ENCODE peak calls at places on chromosome 1, in six cellular contexts. One of them, this sample, is unnamed.

GRCh38 chr1:41514381-41514780 is 29.9 kb upstream of the EDN2 start:
- DNase-seq in HepG2: no peak
- DNase-seq in K562: no peak
- DNase-seq in IMR-90: no peak
- DNase-seq in A549: no peak
- DNase-seq in GM12878: no peak
- DNase-seq in this sample: no peak

GRCh38 chr1:56287736-56288135 is 291.6 kb downstream of the PLPP3 start:
- DNase-seq in K562: no peak
- DNase-seq in A549: no peak
- DNase-seq in IMR-90: no peak
- DNase-seq in GM12878: no peak
- DNase-seq in HepG2: no peak
- DNase-seq in this sample: no peak

GRCh38 chr1:87120779-87121178 is 206.3 kb downstream of the HS2ST1 start:
- DNase-seq in A549: no peak
- DNase-seq in HepG2: no peak
- DNase-seq in IMR-90: no peak
- DNase-seq in K562: peak
- DNase-seq in GM12878: no peak
- DNase-seq in this sample: peak

GRCh38 chr1:163187849-163188248 is 14.9 kb downstream of the RGS5 start:
- DNase-seq in GM12878: no peak
- DNase-seq in A549: no peak
- DNase-seq in IMR-90: no peak
- DNase-seq in HepG2: no peak
- DNase-seq in K562: no peak
- DNase-seq in this sample: no peak

GRCh38 chr1:20719871-20720620 is 2.2 kb upstream of the KIF17 start:
- DNase-seq in A549: no peak
- DNase-seq in K562: no peak
- DNase-seq in GM12878: no peak
- DNase-seq in IMR-90: no peak
- DNase-seq in HepG2: no peak
- DNase-seq in this sample: no peak

GRCh38 chr1:222043444-222044292 is 301.8 kb upstream of the DUSP10 start:
- DNase-seq in HepG2: no peak
- DNase-seq in IMR-90: peak
- DNase-seq in A549: peak
- DNase-seq in GM12878: no peak
- DNase-seq in K562: no peak
- DNase-seq in this sample: no peak

GRCh38 chr1:42957880-42958487 is 684 bp downstream of the SLC2A1 start:
- DNase-seq in IMR-90: peak
- DNase-seq in GM12878: no peak
- DNase-seq in A549: peak
- DNase-seq in HepG2: no peak
- DNase-seq in K562: peak
- DNase-seq in this sample: peak

GRCh38 chr1:110559157-110559556 is 40.2 kb upstream of the KCNA10 start:
- DNase-seq in IMR-90: peak
- DNase-seq in GM12878: no peak
- DNase-seq in K562: no peak
- DNase-seq in HepG2: no peak
- DNase-seq in A549: no peak
- DNase-seq in this sample: no peak

GRCh38 chr1:248849637-248850036 is 9.2 kb downstream of the ZNF692 start:
- DNase-seq in A549: no peak
- DNase-seq in IMR-90: no peak
- DNase-seq in HepG2: no peak
- DNase-seq in K562: no peak
- DNase-seq in GM12878: no peak
- DNase-seq in this sample: no peak

GRCh38 chr1:4626560-4627319 is 27.7 kb upstream of the AJAP1 start:
- DNase-seq in K562: no peak
- DNase-seq in HepG2: no peak
- DNase-seq in IMR-90: no peak
- DNase-seq in GM12878: no peak
- DNase-seq in A549: no peak
- DNase-seq in this sample: no peak

GRCh38 chr1:52970149-52970548 is 43.1 kb downstream of the SCP2 start:
- DNase-seq in K562: peak
- DNase-seq in HepG2: peak
- DNase-seq in IMR-90: peak
- DNase-seq in GM12878: no peak
- DNase-seq in A549: peak
- DNase-seq in this sample: peak

GRCh38 chr1:162944974-162945639 is 84.1 kb upstream of the CCDC190 start:
- DNase-seq in IMR-90: no peak
- DNase-seq in K562: no peak
- DNase-seq in HepG2: no peak
- DNase-seq in A549: no peak
- DNase-seq in GM12878: no peak
- DNase-seq in this sample: no peak

GRCh38 chr1:214541206-214541605 is 10.2 kb downstream of the PTPN14 start:
- DNase-seq in GM12878: no peak
- DNase-seq in K562: no peak
- DNase-seq in IMR-90: no peak
- DNase-seq in HepG2: no peak
- DNase-seq in A549: no peak
- DNase-seq in this sample: no peak

GRCh38 chr1:214538497-214538896 is 12.9 kb downstream of the PTPN14 start:
- DNase-seq in K562: no peak
- DNase-seq in HepG2: no peak
- DNase-seq in IMR-90: no peak
- DNase-seq in A549: no peak
- DNase-seq in GM12878: no peak
- DNase-seq in this sample: no peak

GRCh38 chr1:214542275-214543199 is 8.9 kb downstream of the PTPN14 start:
- DNase-seq in GM12878: no peak
- DNase-seq in A549: no peak
- DNase-seq in HepG2: no peak
- DNase-seq in K562: no peak
- DNase-seq in IMR-90: no peak
- DNase-seq in this sample: no peak

GRCh38 chr1:214541693-214542092 is 9.7 kb downstream of the PTPN14 start:
- DNase-seq in GM12878: no peak
- DNase-seq in IMR-90: no peak
- DNase-seq in HepG2: no peak
- DNase-seq in K562: no peak
- DNase-seq in A549: no peak
- DNase-seq in this sample: no peak

DNA sequence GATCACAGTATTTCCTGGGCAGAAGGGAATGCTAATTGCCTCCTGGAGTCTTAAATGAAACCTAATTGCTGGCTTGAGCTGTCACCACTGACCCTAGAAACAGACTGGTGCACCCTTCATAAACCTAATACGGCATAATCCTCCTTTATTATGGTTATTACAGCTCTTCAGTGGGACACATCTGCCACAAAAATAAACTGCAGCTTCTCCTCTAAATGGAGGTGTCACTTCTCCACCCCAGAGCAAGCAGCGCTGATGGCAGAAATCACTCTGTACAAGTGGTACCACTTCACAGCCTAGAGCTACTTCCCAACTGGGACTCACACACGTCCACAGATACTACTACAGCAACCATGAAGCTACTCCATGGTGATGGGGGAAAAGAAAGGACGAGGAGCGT is 11.1 kb downstream of the PTPN14 start:
- DNase-seq in IMR-90: no peak
- DNase-seq in HepG2: no peak
- DNase-seq in GM12878: no peak
- DNase-seq in K562: no peak
- DNase-seq in A549: no peak
- DNase-seq in this sample: no peak
- TF ChIP-seq BHLHE40 in IMR-90: no peak
- TF ChIP-seq BHLHE40 in HepG2: no peak
- TF ChIP-seq BHLHE40 in GM12878: no peak
- TF ChIP-seq BHLHE40 in K562: no peak
- TF ChIP-seq BHLHE40 in A549: no peak
- TF ChIP-seq BHLHE40 in this sample: no peak

GRCh38 chr1:201538618-201539551 is at the start of gene NAV1:
- DNase-seq in K562: no peak
- DNase-seq in GM12878: no peak
- DNase-seq in IMR-90: peak
- DNase-seq in HepG2: no peak
- DNase-seq in A549: peak
- DNase-seq in this sample: peak

GRCh38 chr1:201536542-201536941 is 2.4 kb upstream of the NAV1 start:
- DNase-seq in GM12878: no peak
- DNase-seq in HepG2: no peak
- DNase-seq in A549: peak
- DNase-seq in IMR-90: peak
- DNase-seq in K562: no peak
- DNase-seq in this sample: no peak

GRCh38 chr1:201537467-201537866 is 1.5 kb upstream of the NAV1 start:
- DNase-seq in HepG2: no peak
- DNase-seq in K562: no peak
- DNase-seq in IMR-90: no peak
- DNase-seq in GM12878: no peak
- DNase-seq in A549: no peak
- DNase-seq in this sample: no peak

GRCh38 chr1:201537028-201537427 is 1.9 kb upstream of the NAV1 start:
- DNase-seq in K562: no peak
- DNase-seq in A549: no peak
- DNase-seq in GM12878: no peak
- DNase-seq in HepG2: no peak
- DNase-seq in IMR-90: no peak
- DNase-seq in this sample: no peak

DNA sequence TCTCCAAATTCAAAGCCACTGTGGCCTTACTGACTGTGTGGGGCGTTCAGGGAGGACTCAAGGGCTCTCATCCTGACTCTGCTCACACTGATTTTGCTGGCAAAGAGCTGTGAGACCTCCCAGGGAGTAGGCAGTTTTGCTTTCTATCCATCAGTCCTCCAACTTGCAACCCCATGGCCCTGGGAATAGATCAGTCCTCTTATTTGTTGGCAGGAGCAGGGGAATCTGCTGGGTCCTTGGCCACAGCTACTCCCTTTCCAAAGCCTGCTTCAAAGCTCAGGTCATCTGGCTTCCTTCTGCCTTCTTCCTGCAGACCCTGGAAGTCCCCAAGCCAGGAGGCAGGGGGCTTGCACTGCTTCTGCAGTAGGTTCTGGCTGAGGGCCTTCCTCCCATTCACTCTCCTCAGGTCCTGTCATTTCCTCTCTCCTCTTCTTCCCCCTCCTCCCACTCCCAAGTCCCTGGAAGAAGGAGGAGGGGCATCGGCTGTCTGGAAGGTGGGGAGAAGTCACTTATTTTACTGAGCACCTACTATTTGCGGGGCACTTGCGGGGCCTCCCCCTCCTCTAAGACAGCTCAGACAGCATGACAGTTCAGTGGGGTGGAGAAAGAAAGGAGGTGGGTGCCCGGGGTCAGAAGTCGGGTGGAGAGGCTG is 835 bp upstream of the NAV1 start:
- DNase-seq in K562: no peak
- DNase-seq in IMR-90: no peak
- DNase-seq in GM12878: no peak
- DNase-seq in HepG2: no peak
- DNase-seq in A549: no peak
- DNase-seq in this sample: no peak
- TF ChIP-seq BHLHE40 in K562: no peak
- TF ChIP-seq BHLHE40 in IMR-90: no peak
- TF ChIP-seq BHLHE40 in GM12878: no peak
- TF ChIP-seq BHLHE40 in HepG2: no peak
- TF ChIP-seq BHLHE40 in A549: no peak
- TF ChIP-seq BHLHE40 in this sample: no peak

DNA sequence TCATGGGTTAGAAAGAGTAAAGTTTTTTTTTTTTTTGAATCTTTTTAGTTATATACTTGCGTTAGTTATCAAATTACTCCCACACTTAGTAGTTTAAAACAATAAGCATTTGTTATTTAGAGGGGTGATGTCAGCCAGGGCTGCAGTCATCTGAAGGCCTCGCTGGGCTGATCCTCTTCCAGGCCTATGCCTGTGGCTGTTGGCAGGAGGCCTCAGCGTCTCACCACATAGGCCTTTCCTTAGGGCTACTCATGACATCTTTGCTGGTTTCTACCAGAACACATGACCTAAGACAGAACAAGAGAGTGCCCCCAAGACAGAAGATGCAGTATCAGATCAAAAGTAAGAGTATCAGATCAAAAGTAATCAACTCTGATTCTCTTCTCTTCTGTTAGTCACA is 167.4 kb downstream of the HHAT start:
- DNase-seq in IMR-90: peak
- DNase-seq in HepG2: no peak
- DNase-seq in A549: no peak
- DNase-seq in K562: no peak
- DNase-seq in GM12878: no peak
- DNase-seq in this sample: no peak
- TF ChIP-seq BHLHE40 in IMR-90: no peak
- TF ChIP-seq BHLHE40 in HepG2: no peak
- TF ChIP-seq BHLHE40 in A549: no peak
- TF ChIP-seq BHLHE40 in K562: no peak
- TF ChIP-seq BHLHE40 in GM12878: no peak
- TF ChIP-seq BHLHE40 in this sample: no peak

DNA sequence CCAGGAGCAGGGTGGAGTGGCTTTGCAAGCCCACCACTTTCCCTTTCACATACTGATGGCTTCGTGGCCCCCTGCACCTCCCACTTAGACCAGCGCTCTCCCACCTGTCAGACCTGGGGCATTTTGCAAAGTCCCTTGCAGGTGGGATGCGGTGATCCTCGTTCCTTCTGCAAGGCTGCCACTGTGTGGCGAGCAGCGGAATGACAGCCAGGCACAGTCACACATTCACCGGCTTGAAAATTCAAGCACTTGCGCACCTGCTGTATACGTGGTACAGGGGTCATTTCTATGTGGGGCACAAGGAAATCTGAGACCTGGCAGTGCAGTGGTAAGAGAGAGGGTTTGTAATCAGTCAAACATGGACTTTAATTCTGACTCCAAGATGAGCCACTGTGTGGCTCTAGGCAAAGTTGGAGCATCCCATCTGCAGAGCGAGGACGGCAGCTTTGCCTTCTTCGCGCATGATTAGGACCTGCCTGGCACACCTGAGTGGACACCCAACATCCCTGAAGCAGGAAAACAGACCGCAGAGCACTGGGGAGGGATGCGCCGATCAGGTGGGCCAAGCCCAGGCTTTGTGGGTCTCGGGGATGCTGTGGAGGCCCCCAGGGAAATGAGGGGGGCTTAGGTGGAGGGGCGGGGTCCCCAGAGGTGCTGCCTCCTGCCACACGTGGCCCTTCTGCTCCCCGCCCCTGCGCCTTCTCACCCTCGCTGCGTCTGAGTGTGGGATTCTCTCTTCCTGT is 53.0 kb upstream of the TMEM51 start:
- DNase-seq in A549: peak
- DNase-seq in GM12878: no peak
- DNase-seq in HepG2: peak
- DNase-seq in IMR-90: peak
- DNase-seq in K562: peak
- DNase-seq in this sample: peak
- TF ChIP-seq BHLHE40 in A549: no peak
- TF ChIP-seq BHLHE40 in GM12878: no peak
- TF ChIP-seq BHLHE40 in HepG2: no peak
- TF ChIP-seq BHLHE40 in IMR-90: no peak
- TF ChIP-seq BHLHE40 in K562: no peak
- TF ChIP-seq BHLHE40 in this sample: no peak

GRCh38 chr1:25647863-25648262 is 31.3 kb downstream of the MAN1C1 start:
- DNase-seq in K562: no peak
- DNase-seq in A549: no peak
- DNase-seq in IMR-90: no peak
- DNase-seq in GM12878: no peak
- DNase-seq in HepG2: no peak
- DNase-seq in this sample: no peak
- TF ChIP-seq BHLHE40 in K562: no peak
- TF ChIP-seq BHLHE40 in A549: no peak
- TF ChIP-seq BHLHE40 in IMR-90: no peak
- TF ChIP-seq BHLHE40 in GM12878: no peak
- TF ChIP-seq BHLHE40 in HepG2: no peak
- TF ChIP-seq BHLHE40 in this sample: no peak

GRCh38 chr1:228400237-228400651 is 6.4 kb downstream of the TRIM11 start:
- DNase-seq in GM12878: no peak
- DNase-seq in HepG2: no peak
- DNase-seq in IMR-90: no peak
- DNase-seq in A549: no peak
- DNase-seq in K562: no peak
- DNase-seq in this sample: no peak
- TF ChIP-seq BHLHE40 in GM12878: no peak
- TF ChIP-seq BHLHE40 in HepG2: no peak
- TF ChIP-seq BHLHE40 in IMR-90: no peak
- TF ChIP-seq BHLHE40 in A549: no peak
- TF ChIP-seq BHLHE40 in K562: no peak
- TF ChIP-seq BHLHE40 in this sample: no peak

This sample was measured in HEK293T.